ENCODE peak calls at places on chromosomes 2 and 18, in six cellular contexts. B, F, O, N, M and C are unnamed samples. For H3K27me3, the result is how much of the 10 kb centered on the place peaks cover.

GRCh38 chr2:42844901-42845685 is 52.7 kb upstream of the HAAO start:
- DNase-seq in O (peak), B (peak), N (peak), F (peak), M (no peak), C (no peak)

GRCh38 chr2:150066490-150066889 is 421.0 kb downstream of the RND3 start:
- DNase-seq in B (no peak), F (no peak), M (no peak), N (no peak), O (no peak), C (no peak)

GRCh38 chr2:230896346-230897115 is 28.5 kb downstream of the GPR55 start:
- DNase-seq in O (peak), M (no peak), B (no peak), N (no peak), F (no peak), C (no peak)

GRCh38 chr2:174013310-174013751 is 48.2 kb upstream of the SP3 start:
- DNase-seq in B (peak), F (peak), M (peak), N (no peak), O (no peak), C (no peak)

GRCh38 chr18:50369672-50370071 is 5.2 kb upstream of the SKA1 start:
- DNase-seq in M (no peak), O (no peak), F (no peak), B (no peak), N (no peak), C (no peak)

GRCh38 chr2:196586511-196586991 is 53.0 kb upstream of the CCDC150 start:
- DNase-seq in B (peak), F (peak), O (no peak), N (peak), M (no peak), C (no peak)

GRCh38 chr2:1553671-1554295 is 140.5 kb downstream of the TPO start:
- DNase-seq in O (no peak), B (peak), N (peak), F (peak), M (peak), C (no peak)

GRCh38 chr18:23627325-23627724 is 35.4 kb downstream of the ANKRD29 start:
- DNase-seq in M (no peak), F (peak), B (peak), N (peak), O (peak), C (no peak)

GRCh38 chr2:156687715-156688114 is 251.5 kb downstream of the GPD2 start:
- DNase-seq in N (peak), B (peak), F (peak), O (no peak), M (no peak), C (no peak)

GRCh38 chr2:2502150-2502549 is 171.1 kb upstream of the MYT1L start:
- DNase-seq in F (no peak), O (no peak), B (no peak), N (no peak), M (no peak), C (no peak)

GRCh38 chr2:101827246-101827645 is 129.7 kb downstream of the MAP4K4 start:
- DNase-seq in O (no peak), B (peak), M (peak), F (peak), N (peak), C (no peak)

GRCh38 chr2:158202151-158202778 is 100.6 kb downstream of the UPP2 start:
- DNase-seq in N (no peak), F (peak), M (no peak), B (peak), O (no peak), C (no peak)

GRCh38 chr2:128233790-128234395 is 84.8 kb downstream of the HS6ST1 start:
- DNase-seq in F (no peak), O (no peak), B (no peak), N (no peak), M (peak), C (no peak)

GRCh38 chr2:88673363-88673762 is 18.1 kb upstream of the RPIA start:
- DNase-seq in N (no peak), M (peak), B (no peak), F (no peak), O (no peak), C (no peak)

GRCh38 chr2:6896930-6897759 is 19.6 kb downstream of the RSAD2 start:
- DNase-seq in F (peak), O (no peak), B (peak), M (peak), N (peak), C (peak)

GRCh38 chr18:33277431-33277830 is 163.1 kb downstream of the CCDC178 start:
- DNase-seq in B (no peak), F (no peak), M (peak), O (no peak), N (no peak), C (no peak)

GRCh38 chr2:45439788-45440773 is 171.0 kb downstream of the SRBD1 start:
- DNase-seq in M (no peak), F (peak), N (peak), O (no peak), B (peak), C (no peak)

GRCh38 chr2:71680925-71681324 is 227.6 kb downstream of the DYSF start:
- DNase-seq in M (no peak), O (no peak), F (no peak), B (no peak), N (no peak), C (no peak)

GRCh38 chr2:225668606-225669266 is 269.2 kb downstream of the NYAP2 start:
- DNase-seq in F (peak), M (peak), O (peak), B (peak), N (peak), C (peak)

GRCh38 chr2:187783446-187783845 is 229.2 kb upstream of the TFPI start:
- DNase-seq in N (no peak), B (no peak), M (peak), F (peak), O (no peak), C (no peak)

GRCh38 chr2:8694737-8695136 is 12.9 kb downstream of the ID2 start:
- DNase-seq in F (peak), M (no peak), B (peak), N (peak), O (no peak), C (no peak)

GRCh38 chr2:201057089-201057499 is 14.4 kb downstream of the HYCC2 start:
- DNase-seq in M (no peak), O (peak), N (peak), F (peak), B (peak), C (no peak)

GRCh38 chr2:22890142-22890541 is 494.8 kb upstream of the KLHL29 start:
- DNase-seq in F (no peak), B (no peak), N (no peak), M (no peak), O (no peak), C (no peak)

GRCh38 chr2:233992481-233993217 is 57.9 kb upstream of the SPP2 start:
- DNase-seq in N (no peak), O (no peak), M (no peak), B (no peak), F (no peak), C (no peak)

GRCh38 chr2:158988501-158988900 is 20.1 kb downstream of the TANC1 start:
- DNase-seq in F (no peak), N (no peak), B (no peak), M (peak), O (no peak), C (no peak)

GRCh38 chr2:207434288-207434687 is 95.5 kb upstream of the CREB1 start:
- DNase-seq in O (no peak), N (no peak), M (no peak), F (no peak), B (peak), C (no peak)

GRCh38 chr2:70069049-70069448 is 18.2 kb upstream of the PCBP1 start:
- DNase-seq in B (peak), O (peak), M (no peak), F (no peak), N (peak), C (no peak)

GRCh38 chr18:45662468-45662867 is 47.2 kb downstream of the SLC14A2 start:
- DNase-seq in F (peak), M (no peak), B (peak), O (no peak), N (peak), C (no peak)

GRCh38 chr2:237495521-237496117 is 8.6 kb downstream of the MLPH start:
- DNase-seq in M (no peak), F (no peak), O (no peak), N (no peak), B (no peak), C (no peak)

GRCh38 chr18:36461551-36461987 is 164.1 kb downstream of the FHOD3 start:
- DNase-seq in B (peak), F (no peak), M (no peak), O (no peak), N (no peak), C (peak)

GRCh38 chr2:12071343-12071742 is 324.9 kb downstream of the LPIN1 start:
- DNase-seq in N (no peak), O (no peak), B (no peak), F (no peak), M (no peak), C (peak)

GRCh38 chr2:88265352-88265960 is 95.3 kb downstream of the THNSL2 start:
- DNase-seq in F (peak), M (no peak), O (no peak), B (peak), N (peak), C (no peak)

GRCh38 chr18:23163786-23164583 is 28.7 kb downstream of the CABLES1 start:
- DNase-seq in N (no peak), M (no peak), F (no peak), O (no peak), B (no peak), C (no peak)

GRCh38 chr18:61683856-61684255 is 209.0 kb downstream of the RNF152 start:
- DNase-seq in M (no peak), B (no peak), F (no peak), O (no peak), N (no peak), C (no peak)

GRCh38 chr2:176689711-176690110 is 420.5 kb downstream of the MTX2 start:
- DNase-seq in F (no peak), N (no peak), M (no peak), B (no peak), O (no peak), C (no peak)

GRCh38 chr2:23801396-23801795 is 125.5 kb downstream of the ATAD2B start:
- DNase-seq in N (peak), F (peak), M (no peak), B (peak), O (no peak), C (no peak)

GRCh38 chr2:132421198-132421780 is 4.7 kb downstream of the GPR39 start:
- DNase-seq in M (no peak), N (peak), B (peak), F (peak), O (no peak), C (no peak)

GRCh38 chr18:78948707-78949106 is 30.9 kb upstream of the SALL3 start:
- DNase-seq in F (no peak), M (no peak), O (no peak), B (no peak), N (no peak), C (no peak)

DNA sequence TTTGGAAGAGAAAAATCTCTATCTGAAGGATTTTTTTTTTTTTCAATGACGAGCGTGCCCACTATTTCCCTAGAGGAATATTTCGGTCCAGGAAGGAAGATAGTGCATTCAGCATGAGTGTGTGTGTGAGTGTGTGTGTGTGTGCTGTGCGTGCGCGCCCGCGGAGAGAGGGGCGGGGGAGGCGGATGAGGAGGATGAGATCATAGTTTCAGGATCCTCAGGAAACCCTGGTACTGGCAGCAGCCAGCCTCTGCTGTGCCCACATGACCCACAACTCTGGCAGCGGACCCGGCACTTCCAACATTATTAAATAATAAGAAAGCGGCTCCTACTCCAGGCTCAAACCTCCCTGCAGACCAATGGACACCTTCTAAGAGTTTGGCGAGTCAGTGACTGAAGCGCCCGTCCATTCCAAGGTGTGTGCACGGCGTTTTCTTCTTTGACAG is 217.0 kb upstream of the DTNA start:
- DNase-seq in F (peak), M (peak), N (peak), B (peak), O (peak), C (no peak)
- H3K27me3 ChIP-seq in F (under half), M (under half), N (under half), B (under half), O (under half), C (under half)

GRCh38 chr2:121219866-121220265 is 65.1 kb downstream of the TFCP2L1 start:
- DNase-seq in B (no peak), N (no peak), M (no peak), F (no peak), O (no peak), C (no peak)

GRCh38 chr2:121217627-121218026 is 67.4 kb downstream of the TFCP2L1 start:
- DNase-seq in M (no peak), N (no peak), F (no peak), B (no peak), O (no peak), C (no peak)

GRCh38 chr2:121218386-121218938 is 66.5 kb downstream of the TFCP2L1 start:
- DNase-seq in O (no peak), M (no peak), B (no peak), F (no peak), N (no peak), C (no peak)

DNA sequence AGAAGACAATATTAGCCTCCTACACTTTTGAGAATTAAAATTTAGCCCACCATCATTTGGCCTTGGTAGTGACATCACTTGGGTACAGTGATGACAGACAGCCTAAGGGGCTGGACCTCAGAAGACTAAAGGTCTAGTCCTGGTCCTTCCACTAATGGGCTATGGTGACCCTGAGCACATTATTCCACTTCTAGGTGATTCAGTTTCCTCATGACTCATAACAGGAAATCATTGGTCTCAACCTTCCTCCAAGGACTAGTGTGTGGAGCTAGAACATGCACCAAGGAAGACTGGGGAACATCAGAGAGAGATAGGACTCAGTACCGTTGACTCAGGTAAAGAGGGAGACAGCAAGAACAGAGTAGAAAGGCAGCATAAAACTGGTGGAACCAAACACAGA is 64.0 kb downstream of the TFCP2L1 start:
- DNase-seq in N (no peak), B (peak), O (no peak), M (no peak), F (no peak), C (no peak)
- H3K9ac ChIP-seq in N (no peak), B (no peak), O (no peak), M (no peak), F (no peak), C (no peak)

GRCh38 chr2:19350678-19351401 is 7.6 kb downstream of the OSR1 start:
- DNase-seq in F (no peak), B (no peak), M (no peak), N (no peak), O (no peak), C (no peak)

GRCh38 chr2:19351499-19351898 is 6.9 kb downstream of the OSR1 start:
- DNase-seq in F (no peak), B (no peak), O (no peak), M (peak), N (no peak), C (no peak)

GRCh38 chr2:19352946-19353720 is 5.3 kb downstream of the OSR1 start:
- DNase-seq in B (no peak), O (no peak), M (peak), N (no peak), F (no peak), C (no peak)

GRCh38 chr2:19353721-19354050 is 4.7 kb downstream of the OSR1 start:
- DNase-seq in M (no peak), B (no peak), O (no peak), N (no peak), F (no peak), C (no peak)

GRCh38 chr2:19351914-19352697 is 6.3 kb downstream of the OSR1 start:
- DNase-seq in M (peak), F (peak), O (no peak), N (no peak), B (no peak), C (no peak)
- H3K27me3 ChIP-seq in M (half or more), F (under half), O (under half), N (under half), B (under half), C (under half)

GRCh38 chr2:96326990-96327820 is 2.1 kb downstream of the ITPRIPL1 start:
- DNase-seq in M (no peak), B (no peak), O (no peak), F (no peak), N (no peak), C (no peak)

GRCh38 chr2:96324716-96325037 is 440 bp upstream of the ITPRIPL1 start:
- DNase-seq in N (no peak), M (peak), B (no peak), F (no peak), O (no peak), C (no peak)

GRCh38 chr2:96325038-96325883 is at the start of gene ITPRIPL1:
- DNase-seq in O (no peak), F (no peak), N (no peak), B (peak), M (peak), C (peak)

GRCh38 chr2:96326564-96326963 is 1.4 kb downstream of the ITPRIPL1 start:
- DNase-seq in N (no peak), O (no peak), B (no peak), F (no peak), M (no peak), C (no peak)

GRCh38 chr2:96325884-96326255 is 753 bp downstream of the ITPRIPL1 start:
- DNase-seq in F (no peak), O (no peak), M (no peak), N (no peak), B (no peak), C (peak)
- H3K9ac ChIP-seq in F (no peak), O (peak), M (peak), N (no peak), B (no peak), C (peak)

GRCh38 chr2:60316381-60317028 is 236.9 kb downstream of the BCL11A start:
- DNase-seq in B (no peak), O (no peak), F (no peak), M (no peak), N (no peak), C (peak)
- H3K27me3 ChIP-seq in B (under half), O (under half), F (under half), M (under half), N (under half), C (under half)

DNA sequence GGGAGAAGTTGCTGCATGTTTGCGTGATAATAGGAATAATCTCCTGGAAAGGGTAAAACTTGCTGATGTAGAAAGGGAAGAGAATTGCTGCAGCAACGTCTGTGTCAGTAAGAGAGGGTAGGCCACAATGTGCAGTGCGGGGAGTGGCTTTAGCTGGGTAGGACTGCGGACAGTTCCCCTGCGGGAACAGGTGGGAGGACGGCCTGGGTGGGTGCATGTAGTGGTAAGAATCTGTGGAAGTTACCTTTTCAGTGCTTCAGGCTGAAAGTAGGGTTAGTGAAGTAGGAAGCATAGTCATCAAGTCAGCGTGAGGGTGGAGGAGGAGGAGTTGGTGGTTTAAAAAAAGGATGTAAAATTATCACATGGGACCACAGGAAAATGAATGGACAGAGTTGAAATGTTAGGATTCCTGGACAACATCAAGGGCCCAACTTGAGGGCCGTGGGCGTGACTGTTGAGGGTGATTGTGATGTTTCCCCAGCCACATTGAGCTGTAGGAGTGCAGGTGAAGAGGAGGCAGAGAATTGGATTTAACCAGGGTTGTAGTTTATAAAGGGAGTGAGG is 13.2 kb downstream of the CEP192 start:
- DNase-seq in N (no peak), B (no peak), O (no peak), F (no peak), M (no peak), C (no peak)
- H3K9ac ChIP-seq in N (no peak), B (no peak), O (no peak), F (no peak), M (no peak), C (no peak)

GRCh38 chr2:66436546-66436945 is 1.6 kb downstream of the MEIS1 start:
- DNase-seq in O (no peak), M (peak), F (no peak), B (peak), N (no peak), C (no peak)
- H3K27me3 ChIP-seq in O (under half), M (under half), F (under half), B (under half), N (under half), C (under half)

GRCh38 chr2:96895709-96896651 is 26.1 kb upstream of the SEMA4C start:
- DNase-seq in B (no peak), O (peak), M (no peak), F (no peak), N (no peak), C (no peak)
- H3K9ac ChIP-seq in B (no peak), O (no peak), M (no peak), F (no peak), N (no peak), C (no peak)